ENCODE peak calls at places on chromosomes 16 and 17, in six cellular contexts. H, E, C, W, U and N are unnamed samples.

GRCh38 chr17:63701477-63702222 is 1.7 kb upstream of the LIMD2 start:
- DNase-seq in H (peak; percentile 38), U (no peak), E (no peak), W (no peak), C (no peak), N (no peak)

GRCh38 chr16:81708459-81709368 is 70.4 kb upstream of the PLCG2 start:
- DNase-seq in E (no peak), H (no peak), C (no peak), W (no peak), U (no peak), N (no peak)

GRCh38 chr16:29802416-29802935 is 3.9 kb upstream of the MAZ start:
- DNase-seq in W (no peak), C (no peak), H (no peak), U (no peak), E (no peak), N (no peak)

GRCh38 chr16:53668869-53669268 is 34.8 kb downstream of the RPGRIP1L start:
- DNase-seq in C (no peak), W (no peak), H (no peak), E (no peak), U (peak; percentile 19), N (peak; percentile 6)

GRCh38 chr17:56297142-56297541 is 143.9 kb downstream of the ANKFN1 start:
- DNase-seq in E (peak; percentile 74), C (no peak), H (no peak), W (no peak), U (peak; percentile 10), N (peak; percentile 31)

GRCh38 chr16:369866-370436 is 387 bp downstream of the MRPL28 start:
- DNase-seq in H (no peak), E (no peak), C (no peak), U (peak; percentile 26), W (no peak), N (no peak)

GRCh38 chr17:78045316-78045715 is 83.2 kb downstream of the TMC6 start:
- DNase-seq in U (no peak), H (no peak), W (no peak), C (no peak), E (no peak), N (no peak)

GRCh38 chr16:20910781-20911321 is 10.3 kb downstream of the LYRM1 start:
- DNase-seq in H (no peak), U (peak; percentile 94), C (peak; percentile 99), E (peak; percentile 83), W (peak; percentile 79), N (peak; percentile 95)

GRCh38 chr16:78249056-78249455 is 149.6 kb downstream of the WWOX start:
- DNase-seq in U (peak; percentile 59), W (peak; percentile 9), H (no peak), C (no peak), E (no peak), N (no peak)

GRCh38 chr17:82213251-82214011 is 789 bp upstream of the CCDC57 start:
- DNase-seq in H (no peak), W (peak; percentile 82), E (peak; percentile 87), C (no peak), U (peak; percentile 80), N (peak; percentile 92)

GRCh38 chr17:45325810-45326209 is 9.0 kb upstream of the MAP3K14 start:
- DNase-seq in W (no peak), U (no peak), C (no peak), H (no peak), E (peak; percentile 62), N (no peak)

GRCh38 chr16:11439790-11440656 is 94.8 kb downstream of the RMI2 start:
- DNase-seq in W (no peak), U (no peak), H (no peak), C (no peak), E (no peak), N (no peak)

GRCh38 chr16:63613701-63614100 is 1508.2 kb downstream of the CDH11 start:
- DNase-seq in W (peak; percentile 61), C (no peak), E (no peak), U (peak; percentile 2), H (no peak), N (no peak)

GRCh38 chr17:4499431-4500187 is 928 bp downstream of the SPNS2 start:
- DNase-seq in W (no peak), C (no peak), E (no peak), H (no peak), U (no peak), N (no peak)

GRCh38 chr17:6170349-6170748 is 100.2 kb downstream of the WSCD1 start:
- DNase-seq in H (no peak), W (no peak), U (no peak), E (no peak), C (no peak), N (no peak)

GRCh38 chr17:77802811-77803220 is 155.7 kb upstream of the TNRC6C start:
- DNase-seq in W (no peak), E (peak; percentile 17), U (no peak), C (no peak), H (no peak), N (no peak)

GRCh38 chr17:81037783-81038733 is 3.1 kb downstream of the BAIAP2 start:
- DNase-seq in C (peak; percentile 74), W (peak; percentile 59), U (no peak), H (no peak), E (no peak), N (no peak)

GRCh38 chr16:85614338-85615013 is 1.4 kb downstream of the GSE1 start:
- DNase-seq in U (no peak), C (no peak), E (no peak), W (no peak), H (no peak), N (no peak)